ENCODE peak calls at places on chromosomes 13 and 19, in six cellular contexts. E, G, H, S, J and O are unnamed samples.

GRCh38 chr19:28920269-28921066 is 292.5 kb downstream of the UQCRFS1 start:
- DNase-seq in H (no peak), S (no peak), E (no peak), J (no peak), G (no peak), O (no peak)

GRCh38 chr13:111937763-111938375 is 129.1 kb upstream of the SOX1 start:
- DNase-seq in S (no peak), H (no peak), G (no peak), J (no peak), E (no peak), O (no peak)

GRCh38 chr13:47256618-47257017 is 359.8 kb upstream of the HTR2A start:
- DNase-seq in S (no peak), J (no peak), E (peak), H (no peak), G (no peak), O (no peak)

GRCh38 chr13:80562423-80562822 is 221.5 kb upstream of the SPRY2 start:
- DNase-seq in H (no peak), J (no peak), G (no peak), E (no peak), S (no peak), O (no peak)

GRCh38 chr19:1118999-1119398 is 15.2 kb downstream of the GPX4 start:
- DNase-seq in S (no peak), J (no peak), H (no peak), G (no peak), E (no peak), O (no peak)

GRCh38 chr19:30070970-30071632 is 129.1 kb downstream of the URI1 start:
- DNase-seq in J (no peak), E (no peak), H (no peak), G (no peak), S (peak), O (no peak)

GRCh38 chr13:57631607-57632275 is at the start of gene PCDH17:
- DNase-seq in E (no peak), S (peak), H (no peak), J (peak), G (no peak), O (no peak)

GRCh38 chr13:21668665-21669599 is 1.9 kb upstream of the FGF9 start:
- DNase-seq in J (peak), H (no peak), G (no peak), S (no peak), E (no peak), O (no peak)

GRCh38 chr13:26678796-26679195 is 81.8 kb downstream of the GPR12 start:
- DNase-seq in S (no peak), J (no peak), G (no peak), H (no peak), E (no peak), O (no peak)